ENCODE peak calls at places on chromosomes 6 and 20, in four cellular contexts. Y, K, M and C are unnamed samples.

GRCh38 chr20:64140421-64140820 is 23.8 kb upstream of the MYT1 start:
- DNase-seq in Y (no peak), M (peak), K (no peak), C (no peak)

GRCh38 chr6:104623052-104623690 is 236.5 kb downstream of the HACE1 start:
- DNase-seq in Y (peak), K (peak), M (no peak), C (peak)

GRCh38 chr6:31122803-31123706 is 2.8 kb upstream of the CDSN start:
- DNase-seq in K (peak), Y (no peak), M (no peak), C (no peak)

GRCh38 chr20:61314326-61315010 is 62.4 kb downstream of the CDH4 start:
- DNase-seq in K (no peak), Y (no peak), M (no peak), C (no peak)

GRCh38 chr6:141218583-141218982 is 914.1 kb upstream of the GJE1 start:
- DNase-seq in Y (no peak), M (no peak), K (no peak), C (no peak)

GRCh38 chr6:54916858-54917257 is 70.3 kb downstream of the FAM83B start:
- DNase-seq in K (no peak), Y (no peak), M (no peak), C (no peak)

GRCh38 chr20:51678041-51678697 is 90.0 kb downstream of the ATP9A start:
- DNase-seq in Y (no peak), K (no peak), M (no peak), C (peak)

GRCh38 chr20:32285621-32286334 is 8.3 kb downstream of the KIF3B start:
- DNase-seq in K (peak), Y (no peak), M (no peak), C (no peak)

GRCh38 chr6:5446362-5447075 is 185.2 kb downstream of the FARS2 start:
- DNase-seq in Y (no peak), M (no peak), K (no peak), C (no peak)

GRCh38 chr20:846894-847278 is 13.4 kb downstream of the FAM110A start:
- DNase-seq in M (no peak), Y (no peak), K (no peak), C (no peak)

GRCh38 chr6:139474145-139475108 is 100.0 kb upstream of the CITED2 start:
- DNase-seq in Y (no peak), K (peak), M (no peak), C (no peak)

GRCh38 chr20:12047838-12048432 is 130.2 kb downstream of the BTBD3 start:
- DNase-seq in Y (no peak), M (no peak), K (peak), C (no peak)

GRCh38 chr6:14838041-14838596 is 407.8 kb upstream of the JARID2 start:
- DNase-seq in Y (no peak), K (no peak), M (no peak), C (peak)

GRCh38 chr6:30985490-30985889 is 2.0 kb downstream of the MUC21 start:
- DNase-seq in M (no peak), K (no peak), Y (no peak), C (no peak)

GRCh38 chr6:9095671-9096260 is 660.4 kb upstream of the SLC35B3 start:
- DNase-seq in K (no peak), Y (no peak), M (no peak), C (peak)

GRCh38 chr6:37205189-37205996 is 35.4 kb downstream of the PIM1 start:
- DNase-seq in K (no peak), M (no peak), Y (no peak), C (no peak)

GRCh38 chr6:124298682-124299081 is 495.0 kb downstream of the NKAIN2 start:
- DNase-seq in M (no peak), K (no peak), Y (no peak), C (no peak)

GRCh38 chr6:163941471-163941980 is 527.0 kb downstream of the QKI start:
- DNase-seq in Y (no peak), M (no peak), K (no peak), C (no peak)

GRCh38 chr6:150717419-150717818 is 117.7 kb downstream of the PLEKHG1 start:
- DNase-seq in M (no peak), Y (peak), K (no peak), C (no peak)

DNA sequence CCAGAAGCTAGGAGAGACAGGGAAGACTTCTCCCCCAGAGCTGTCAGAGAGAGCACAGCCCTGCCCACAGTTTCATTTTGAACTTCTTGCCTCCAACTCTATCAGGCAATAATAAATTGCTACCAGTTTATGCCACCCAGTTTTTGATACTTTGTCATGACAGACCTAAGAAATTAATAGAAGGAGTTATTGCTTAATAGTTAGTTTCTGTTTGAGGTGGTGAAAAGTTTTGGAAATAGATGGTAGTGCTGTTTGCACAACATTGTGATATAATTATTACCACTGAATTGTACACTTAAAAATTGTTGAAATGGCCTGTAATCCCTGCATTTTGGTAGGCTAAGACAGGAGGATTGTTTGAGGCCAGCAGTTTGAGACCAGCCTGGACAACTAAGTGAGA is 5.0 kb upstream of the MDFI start:
- DNase-seq in Y (no peak), M (no peak), K (no peak), C (no peak)
- H2BK120ac ChIP-seq in Y (no peak), M (no peak), K (no peak), C (no peak)

DNA sequence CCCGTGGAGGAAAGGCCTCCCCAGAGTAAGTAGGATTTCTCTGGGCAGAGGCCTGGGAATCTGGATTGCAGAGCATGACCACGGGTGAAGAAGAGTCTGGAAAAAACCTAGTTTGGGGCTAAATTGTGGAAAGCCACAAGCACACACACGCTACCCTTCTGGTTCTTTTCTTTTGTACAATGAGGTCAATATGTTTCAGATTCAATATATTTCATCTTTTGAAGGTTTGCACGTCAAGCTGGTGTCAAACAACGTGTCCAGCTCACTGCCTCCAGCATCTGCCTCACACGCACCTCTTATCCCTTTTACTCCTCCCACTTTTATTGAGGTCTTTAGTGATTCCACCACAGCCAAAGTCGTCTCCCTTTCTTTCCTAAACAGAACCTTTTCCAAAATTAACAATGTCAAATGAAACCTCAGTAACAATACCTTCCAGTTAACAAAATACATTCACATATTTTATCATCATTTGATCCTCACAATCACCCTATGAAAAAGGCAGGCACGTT is 773 bp upstream of the EPB41L2 start:
- DNase-seq in M (no peak), Y (no peak), K (no peak), C (no peak)
- H4K8ac ChIP-seq in M (no peak), Y (no peak), K (peak), C (no peak)

GRCh38 chr6:167795874-167796667 is 30.6 kb upstream of the AFDN start:
- DNase-seq in K (no peak), Y (peak), M (peak), C (no peak)
- H2BK12ac ChIP-seq in K (no peak), Y (no peak), M (peak), C (no peak)

GRCh38 chr6:16434885-16435284 is 196.5 kb downstream of the GMPR start:
- DNase-seq in K (no peak), M (no peak), Y (no peak), C (no peak)

GRCh38 chr6:16433338-16433737 is 195.0 kb downstream of the GMPR start:
- DNase-seq in Y (no peak), M (no peak), K (no peak), C (no peak)

GRCh38 chr6:16430661-16431089 is 192.3 kb downstream of the GMPR start:
- DNase-seq in Y (no peak), M (no peak), K (no peak), C (no peak)

GRCh38 chr6:16429669-16430068 is 191.3 kb downstream of the GMPR start:
- DNase-seq in Y (no peak), M (no peak), K (no peak), C (no peak)

DNA sequence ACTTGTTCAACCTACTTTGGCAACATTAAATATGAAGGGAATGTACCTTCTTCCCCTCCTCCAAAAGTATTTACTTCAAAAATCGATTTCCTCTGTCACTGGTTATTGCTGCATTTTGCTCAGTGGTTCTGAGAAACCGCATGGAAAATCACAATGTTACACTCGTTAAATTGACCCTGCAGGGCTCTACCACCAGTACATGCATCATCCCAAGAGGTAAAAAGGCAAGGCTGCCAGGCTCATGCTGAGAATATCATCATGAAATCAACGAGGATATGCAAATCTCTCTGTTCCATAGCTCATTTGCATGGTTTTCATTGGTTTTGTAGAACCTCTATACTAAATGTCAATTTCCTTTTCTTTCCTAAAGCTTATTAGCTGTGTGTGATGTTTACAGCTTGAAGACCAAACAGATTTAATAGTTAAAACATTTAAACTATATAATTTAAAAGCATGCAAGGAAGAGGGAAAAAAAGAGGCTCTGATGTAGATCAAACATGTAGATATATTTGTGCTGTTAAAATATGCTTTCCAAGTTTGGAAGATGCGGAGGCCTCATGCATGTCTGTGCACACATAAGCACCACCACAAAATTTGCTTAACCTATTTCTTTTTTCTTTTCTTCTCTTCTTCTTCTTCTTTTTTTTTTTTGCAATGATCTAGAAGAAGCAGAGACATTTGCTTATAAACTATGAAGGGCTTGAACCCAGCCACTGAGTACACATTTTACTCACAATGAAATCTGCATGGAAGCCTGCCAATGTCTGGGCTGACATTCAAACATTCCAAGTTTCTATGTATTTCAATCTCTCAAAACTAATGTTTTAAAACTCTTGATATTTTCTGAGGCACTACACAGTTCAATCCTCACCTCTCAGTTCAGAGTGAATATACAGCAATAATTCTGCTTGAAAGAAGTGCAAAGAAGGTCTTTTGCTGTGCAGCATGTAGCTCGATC is 194.0 kb downstream of the GMPR start:
- DNase-seq in K (no peak), M (no peak), Y (no peak), C (no peak)
- H2BK120ac ChIP-seq in K (no peak), M (no peak), Y (no peak), C (no peak)

GRCh38 chr6:146310628-146311027 is 233.0 kb upstream of the RAB32 start:
- DNase-seq in K (no peak), M (no peak), Y (no peak), C (no peak)

GRCh38 chr6:146301760-146302159 is 241.9 kb upstream of the RAB32 start:
- DNase-seq in K (no peak), Y (no peak), M (no peak), C (no peak)

GRCh38 chr6:146311079-146311478 is 232.6 kb upstream of the RAB32 start:
- DNase-seq in M (no peak), Y (no peak), K (no peak), C (no peak)

GRCh38 chr6:146300540-146300939 is 243.1 kb upstream of the RAB32 start:
- DNase-seq in Y (no peak), M (no peak), K (no peak), C (no peak)

DNA sequence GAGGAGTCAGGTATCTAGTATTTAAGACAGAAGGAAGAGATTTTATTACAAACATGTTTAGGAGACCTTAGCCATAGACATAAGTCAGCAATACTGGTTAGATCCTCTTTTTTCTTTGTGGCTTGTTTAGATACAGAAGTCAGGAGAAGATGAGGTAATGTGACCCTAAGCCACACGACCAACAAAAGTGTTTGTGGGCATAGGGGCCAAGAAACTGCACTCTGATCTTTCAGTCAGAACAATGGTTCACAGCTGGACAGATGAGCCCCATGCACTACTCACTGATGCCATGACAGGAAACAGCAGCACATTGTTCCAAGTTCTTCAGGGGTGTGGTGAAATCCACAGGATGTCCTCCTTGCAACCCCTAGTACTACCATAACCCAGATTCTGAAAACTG is 238.5 kb upstream of the RAB32 start:
- DNase-seq in M (no peak), Y (no peak), K (no peak), C (no peak)
- H4K8ac ChIP-seq in M (no peak), Y (no peak), K (no peak), C (peak)